ENCODE peak calls at places on chromosome 10, in eight cellular contexts. One of them, this sample, is unnamed.

GRCh38 chr10:3242251-3242650 is 69.7 kb upstream of the PITRM1 start:
- DNase-seq in HepG2: no peak
- DNase-seq in tibial nerve: no peak
- DNase-seq in stomach: no peak
- DNase-seq in A549: no peak
- DNase-seq in suprapubic skin: no peak
- DNase-seq in H1: no peak
- DNase-seq in ovary: no peak
- DNase-seq in this sample: no peak

GRCh38 chr10:75672842-75673241 is 241.4 kb downstream of the LRMDA start:
- DNase-seq in ovary: no peak
- DNase-seq in tibial nerve: no peak
- DNase-seq in HepG2: no peak
- DNase-seq in H1: no peak
- DNase-seq in A549: no peak
- DNase-seq in stomach: no peak
- DNase-seq in suprapubic skin: no peak
- DNase-seq in this sample: no peak

GRCh38 chr10:43198682-43199005 is 60.4 kb downstream of the CSGALNACT2 start:
- DNase-seq in tibial nerve: no peak
- DNase-seq in H1: no peak
- DNase-seq in HepG2: no peak
- DNase-seq in suprapubic skin: no peak
- DNase-seq in A549: no peak
- DNase-seq in stomach: no peak
- DNase-seq in ovary: no peak
- DNase-seq in this sample: no peak

GRCh38 chr10:133276435-133277201 is at the start of gene ADAM8:
- DNase-seq in tibial nerve: no peak
- DNase-seq in H1: peak
- DNase-seq in HepG2: no peak
- DNase-seq in stomach: peak
- DNase-seq in ovary: no peak
- DNase-seq in A549: no peak
- DNase-seq in suprapubic skin: peak
- DNase-seq in this sample: peak

GRCh38 chr10:4947039-4947634 is 16.1 kb upstream of the AKR1C1 start:
- DNase-seq in stomach: no peak
- DNase-seq in H1: no peak
- DNase-seq in HepG2: peak
- DNase-seq in A549: peak
- DNase-seq in ovary: no peak
- DNase-seq in suprapubic skin: no peak
- DNase-seq in tibial nerve: no peak
- DNase-seq in this sample: no peak

GRCh38 chr10:102552533-102552932 is 48.8 kb downstream of the SUFU start:
- DNase-seq in suprapubic skin: no peak
- DNase-seq in A549: no peak
- DNase-seq in stomach: no peak
- DNase-seq in H1: no peak
- DNase-seq in HepG2: no peak
- DNase-seq in ovary: no peak
- DNase-seq in tibial nerve: no peak
- DNase-seq in this sample: no peak

GRCh38 chr10:88442681-88443080 is 140.4 kb downstream of the RNLS start:
- DNase-seq in stomach: no peak
- DNase-seq in A549: no peak
- DNase-seq in ovary: no peak
- DNase-seq in H1: no peak
- DNase-seq in suprapubic skin: no peak
- DNase-seq in tibial nerve: no peak
- DNase-seq in HepG2: no peak
- DNase-seq in this sample: no peak

GRCh38 chr10:43818687-43819086 is 170.0 kb upstream of the ZNF32 start:
- DNase-seq in stomach: no peak
- DNase-seq in tibial nerve: no peak
- DNase-seq in A549: no peak
- DNase-seq in H1: no peak
- DNase-seq in HepG2: no peak
- DNase-seq in suprapubic skin: no peak
- DNase-seq in ovary: no peak
- DNase-seq in this sample: no peak

GRCh38 chr10:62457598-62457997 is 83.4 kb downstream of the ZNF365 start:
- DNase-seq in suprapubic skin: no peak
- DNase-seq in H1: no peak
- DNase-seq in stomach: no peak
- DNase-seq in tibial nerve: no peak
- DNase-seq in HepG2: no peak
- DNase-seq in ovary: no peak
- DNase-seq in A549: no peak
- DNase-seq in this sample: no peak

GRCh38 chr10:32005050-32005449 is 51.2 kb downstream of the KIF5B start:
- DNase-seq in tibial nerve: no peak
- DNase-seq in ovary: no peak
- DNase-seq in HepG2: peak
- DNase-seq in suprapubic skin: no peak
- DNase-seq in stomach: peak
- DNase-seq in H1: no peak
- DNase-seq in A549: peak
- DNase-seq in this sample: no peak

GRCh38 chr10:119270893-119271361 is 63.6 kb downstream of the GRK5 start:
- DNase-seq in H1: no peak
- DNase-seq in suprapubic skin: no peak
- DNase-seq in ovary: peak
- DNase-seq in A549: peak
- DNase-seq in tibial nerve: peak
- DNase-seq in HepG2: peak
- DNase-seq in stomach: peak
- DNase-seq in this sample: peak

GRCh38 chr10:93462881-93463280 is 19.3 kb downstream of the MYOF start:
- DNase-seq in stomach: no peak
- DNase-seq in ovary: no peak
- DNase-seq in HepG2: no peak
- DNase-seq in A549: peak
- DNase-seq in tibial nerve: no peak
- DNase-seq in H1: no peak
- DNase-seq in suprapubic skin: no peak
- DNase-seq in this sample: no peak

GRCh38 chr10:93461124-93461806 is 20.9 kb downstream of the MYOF start:
- DNase-seq in ovary: no peak
- DNase-seq in stomach: no peak
- DNase-seq in suprapubic skin: no peak
- DNase-seq in H1: no peak
- DNase-seq in tibial nerve: no peak
- DNase-seq in A549: no peak
- DNase-seq in HepG2: no peak
- DNase-seq in this sample: no peak

GRCh38 chr10:93463723-93464511 is 18.2 kb downstream of the MYOF start:
- DNase-seq in H1: no peak
- DNase-seq in tibial nerve: no peak
- DNase-seq in suprapubic skin: no peak
- DNase-seq in HepG2: no peak
- DNase-seq in ovary: no peak
- DNase-seq in A549: peak
- DNase-seq in stomach: no peak
- DNase-seq in this sample: peak

GRCh38 chr10:93461807-93462178 is 20.3 kb downstream of the MYOF start:
- DNase-seq in stomach: peak
- DNase-seq in H1: no peak
- DNase-seq in ovary: no peak
- DNase-seq in HepG2: no peak
- DNase-seq in tibial nerve: no peak
- DNase-seq in A549: peak
- DNase-seq in suprapubic skin: no peak
- DNase-seq in this sample: peak

GRCh38 chr10:93462371-93462770 is 19.8 kb downstream of the MYOF start:
- DNase-seq in tibial nerve: no peak
- DNase-seq in A549: no peak
- DNase-seq in H1: no peak
- DNase-seq in HepG2: no peak
- DNase-seq in suprapubic skin: no peak
- DNase-seq in ovary: no peak
- DNase-seq in stomach: no peak
- DNase-seq in this sample: no peak
- TF ChIP-seq EP300 in tibial nerve: no peak
- TF ChIP-seq EP300 in A549: no peak
- TF ChIP-seq EP300 in H1: no peak
- TF ChIP-seq EP300 in HepG2: no peak
- TF ChIP-seq EP300 in suprapubic skin: no peak
- TF ChIP-seq EP300 in ovary: no peak
- TF ChIP-seq EP300 in stomach: no peak
- TF ChIP-seq EP300 in this sample: no peak

GRCh38 chr10:70685461-70685911 is 13.2 kb downstream of the ADAMTS14 start:
- DNase-seq in A549: no peak
- DNase-seq in HepG2: peak
- DNase-seq in suprapubic skin: no peak
- DNase-seq in tibial nerve: no peak
- DNase-seq in H1: no peak
- DNase-seq in stomach: no peak
- DNase-seq in ovary: no peak
- DNase-seq in this sample: no peak
- TF ChIP-seq POLR2A in A549: no peak
- TF ChIP-seq POLR2A in HepG2: no peak
- TF ChIP-seq POLR2A in suprapubic skin: no peak
- TF ChIP-seq POLR2A in tibial nerve: no peak
- TF ChIP-seq POLR2A in H1: no peak
- TF ChIP-seq POLR2A in stomach: no peak
- TF ChIP-seq POLR2A in ovary: no peak
- TF ChIP-seq POLR2A in this sample: no peak

GRCh38 chr10:69426376-69426727 is 9.6 kb upstream of the TACR2 start:
- DNase-seq in ovary: no peak
- DNase-seq in H1: no peak
- DNase-seq in stomach: no peak
- DNase-seq in suprapubic skin: peak
- DNase-seq in A549: peak
- DNase-seq in HepG2: no peak
- DNase-seq in tibial nerve: no peak
- DNase-seq in this sample: no peak
- H3K27ac ChIP-seq in ovary: no peak
- H3K27ac ChIP-seq in H1: no peak
- H3K27ac ChIP-seq in stomach: peak
- H3K27ac ChIP-seq in suprapubic skin: no peak
- H3K27ac ChIP-seq in A549: peak
- H3K27ac ChIP-seq in HepG2: peak
- H3K27ac ChIP-seq in tibial nerve: no peak
- H3K27ac ChIP-seq in this sample: peak

GRCh38 chr10:14134275-14134674 is 196.4 kb downstream of the FRMD4A start:
- DNase-seq in tibial nerve: no peak
- DNase-seq in suprapubic skin: no peak
- DNase-seq in HepG2: no peak
- DNase-seq in H1: no peak
- DNase-seq in A549: no peak
- DNase-seq in ovary: no peak
- DNase-seq in stomach: no peak
- DNase-seq in this sample: no peak
- TF ChIP-seq EP300 in tibial nerve: no peak
- TF ChIP-seq EP300 in suprapubic skin: no peak
- TF ChIP-seq EP300 in HepG2: no peak
- TF ChIP-seq EP300 in H1: no peak
- TF ChIP-seq EP300 in A549: no peak
- TF ChIP-seq EP300 in ovary: no peak
- TF ChIP-seq EP300 in stomach: no peak
- TF ChIP-seq EP300 in this sample: no peak

GRCh38 chr10:93465806-93466675 is 16.1 kb downstream of the MYOF start:
- DNase-seq in H1: no peak
- DNase-seq in tibial nerve: peak
- DNase-seq in stomach: peak
- DNase-seq in suprapubic skin: peak
- DNase-seq in ovary: peak
- DNase-seq in HepG2: peak
- DNase-seq in A549: peak
- DNase-seq in this sample: peak
- TF ChIP-seq POLR2A in H1: no peak
- TF ChIP-seq POLR2A in tibial nerve: no peak
- TF ChIP-seq POLR2A in stomach: no peak
- TF ChIP-seq POLR2A in suprapubic skin: no peak
- TF ChIP-seq POLR2A in ovary: no peak
- TF ChIP-seq POLR2A in HepG2: no peak
- TF ChIP-seq POLR2A in A549: no peak
- TF ChIP-seq POLR2A in this sample: no peak

GRCh38 chr10:24277277-24277676 is 68.3 kb downstream of the KIAA1217 start:
- DNase-seq in H1: no peak
- DNase-seq in tibial nerve: no peak
- DNase-seq in HepG2: no peak
- DNase-seq in suprapubic skin: no peak
- DNase-seq in A549: no peak
- DNase-seq in ovary: no peak
- DNase-seq in stomach: no peak
- DNase-seq in this sample: no peak
- H3K27ac ChIP-seq in H1: no peak
- H3K27ac ChIP-seq in tibial nerve: no peak
- H3K27ac ChIP-seq in HepG2: no peak
- H3K27ac ChIP-seq in suprapubic skin: no peak
- H3K27ac ChIP-seq in A549: no peak
- H3K27ac ChIP-seq in ovary: no peak
- H3K27ac ChIP-seq in stomach: peak
- H3K27ac ChIP-seq in this sample: peak

GRCh38 chr10:110458583-110458920 is 39.2 kb upstream of the DUSP5 start:
- DNase-seq in tibial nerve: no peak
- DNase-seq in ovary: no peak
- DNase-seq in stomach: no peak
- DNase-seq in suprapubic skin: peak
- DNase-seq in A549: no peak
- DNase-seq in H1: no peak
- DNase-seq in HepG2: no peak
- DNase-seq in this sample: no peak
- TF ChIP-seq EP300 in tibial nerve: peak
- TF ChIP-seq EP300 in ovary: no peak
- TF ChIP-seq EP300 in stomach: no peak
- TF ChIP-seq EP300 in suprapubic skin: no peak
- TF ChIP-seq EP300 in A549: no peak
- TF ChIP-seq EP300 in H1: no peak
- TF ChIP-seq EP300 in HepG2: no peak
- TF ChIP-seq EP300 in this sample: no peak

DNA sequence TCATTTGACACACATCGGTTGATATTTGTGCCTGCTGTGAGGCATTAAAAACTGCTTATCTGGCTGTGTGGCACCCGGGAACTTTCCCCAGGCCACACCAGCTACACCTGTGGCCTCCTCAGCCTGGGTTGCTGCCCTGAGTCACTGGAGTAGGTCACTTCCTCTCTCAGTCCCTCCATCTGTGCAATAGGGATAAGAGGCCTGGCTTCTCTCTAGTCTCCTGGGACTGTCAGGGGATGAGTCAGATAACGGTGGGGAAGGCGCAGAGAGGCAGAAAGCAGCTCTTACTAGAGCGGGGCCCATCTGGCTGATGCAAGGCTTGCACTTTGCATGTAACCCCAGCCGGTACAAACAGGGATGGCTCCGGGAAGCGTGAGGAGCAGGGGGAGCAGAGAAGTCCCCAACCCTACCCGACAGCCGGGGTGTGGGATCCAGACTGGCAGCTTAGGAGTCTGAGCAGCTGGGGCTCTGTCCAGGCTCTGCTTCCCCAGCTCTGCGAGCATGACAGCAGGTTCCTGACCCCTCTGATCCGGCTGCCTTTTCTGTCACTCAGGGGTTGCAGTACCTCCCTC is 34.0 kb downstream of the DNAJB12 start:
- DNase-seq in HepG2: peak
- DNase-seq in suprapubic skin: peak
- DNase-seq in H1: peak
- DNase-seq in ovary: peak
- DNase-seq in tibial nerve: no peak
- DNase-seq in A549: peak
- DNase-seq in stomach: peak
- DNase-seq in this sample: no peak
- TF ChIP-seq POLR2A in HepG2: no peak
- TF ChIP-seq POLR2A in suprapubic skin: no peak
- TF ChIP-seq POLR2A in H1: no peak
- TF ChIP-seq POLR2A in ovary: no peak
- TF ChIP-seq POLR2A in tibial nerve: no peak
- TF ChIP-seq POLR2A in A549: peak
- TF ChIP-seq POLR2A in stomach: no peak
- TF ChIP-seq POLR2A in this sample: no peak

GRCh38 chr10:34094146-34094696 is 720.9 kb downstream of the PARD3 start:
- DNase-seq in stomach: no peak
- DNase-seq in HepG2: no peak
- DNase-seq in H1: no peak
- DNase-seq in suprapubic skin: no peak
- DNase-seq in ovary: no peak
- DNase-seq in tibial nerve: no peak
- DNase-seq in A549: no peak
- DNase-seq in this sample: no peak
- H3K27ac ChIP-seq in stomach: no peak
- H3K27ac ChIP-seq in HepG2: no peak
- H3K27ac ChIP-seq in H1: no peak
- H3K27ac ChIP-seq in suprapubic skin: no peak
- H3K27ac ChIP-seq in ovary: no peak
- H3K27ac ChIP-seq in tibial nerve: no peak
- H3K27ac ChIP-seq in A549: no peak
- H3K27ac ChIP-seq in this sample: no peak